ENCODE peak calls at places on chromosome 17, in eight cellular contexts. Q is breast epithelium, I is prostate gland, K is H1, T is stomach, Z is GM12878, A is transverse colon, F is suprapubic skin. V is an unnamed sample. For H3K27me3, the result is how much of the 10 kb centered on the place peaks cover.

GRCh38 chr17:13601776-13602551 is at the start of gene HS3ST3A1:
- DNase-seq in Z (no peak), I (peak), Q (no peak), A (peak), T (no peak), K (peak), F (peak), V (peak)

GRCh38 chr17:21202512-21202911 is 11.4 kb downstream of the TMEM11 start:
- DNase-seq in Q (no peak), F (no peak), A (no peak), T (no peak), Z (no peak), I (no peak), K (no peak), V (no peak)

GRCh38 chr17:72349011-72349410 is 228.2 kb downstream of the SOX9 start:
- DNase-seq in I (no peak), A (no peak), Z (no peak), F (no peak), T (no peak), K (no peak), Q (no peak), V (no peak)

GRCh38 chr17:44222112-44222869 is 2.8 kb upstream of the UBTF start:
- DNase-seq in K (peak), F (peak), A (peak), Q (no peak), Z (no peak), T (peak), I (peak), V (peak)

GRCh38 chr17:29682054-29682453 is 59.3 kb upstream of the CORO6 start:
- DNase-seq in Z (no peak), T (no peak), A (no peak), K (no peak), I (no peak), Q (no peak), F (no peak), V (no peak)

GRCh38 chr17:26782153-26782552 is 511.8 kb upstream of the WSB1 start:
- DNase-seq in I (no peak), T (no peak), Q (no peak), F (no peak), Z (no peak), K (no peak), A (no peak), V (peak)

GRCh38 chr17:64306850-64307463 is 43.9 kb upstream of the TEX2 start:
- DNase-seq in A (peak), K (peak), Q (peak), I (peak), Z (no peak), F (no peak), T (peak), V (peak)

GRCh38 chr17:43438626-43439529 is 40.1 kb downstream of the ARL4D start:
- DNase-seq in A (no peak), Q (no peak), I (no peak), K (no peak), F (no peak), Z (no peak), T (no peak), V (no peak)

GRCh38 chr17:47423406-47424295 is 99.9 kb downstream of the EFCAB13 start:
- DNase-seq in Z (no peak), K (peak), A (peak), F (peak), I (peak), T (peak), Q (no peak), V (peak)

GRCh38 chr17:65489413-65490170 is 71.9 kb downstream of the AXIN2 start:
- DNase-seq in I (no peak), F (peak), Q (no peak), K (no peak), T (no peak), A (no peak), Z (no peak), V (no peak)

GRCh38 chr17:17018021-17018441 is 24.2 kb upstream of the MPRIP start:
- DNase-seq in T (no peak), F (no peak), I (no peak), A (no peak), Z (no peak), K (no peak), Q (no peak), V (peak)

GRCh38 chr17:18381953-18382245 is 4.3 kb downstream of the EVPLL start:
- DNase-seq in I (no peak), K (no peak), Z (no peak), A (no peak), Q (no peak), T (no peak), F (no peak), V (no peak)

GRCh38 chr17:51640108-51640622 is 379.8 kb downstream of the UTP18 start:
- DNase-seq in T (no peak), A (no peak), F (no peak), Q (no peak), I (no peak), Z (no peak), K (peak), V (no peak)

GRCh38 chr17:6682339-6682738 is 30.8 kb downstream of the C17orf100 start:
- DNase-seq in A (no peak), K (no peak), I (no peak), Q (no peak), Z (no peak), F (no peak), T (no peak), V (no peak)

GRCh38 chr17:57697891-57698708 is 47.0 kb downstream of the CCDC182 start:
- DNase-seq in T (no peak), Q (no peak), I (no peak), K (peak), A (no peak), F (no peak), Z (no peak), V (peak)

GRCh38 chr17:64118452-64118979 is 11.4 kb downstream of the ERN1 start:
- DNase-seq in K (no peak), T (peak), Q (no peak), F (no peak), Z (no peak), I (peak), A (peak), V (no peak)

GRCh38 chr17:82380860-82381702 is 9.5 kb downstream of the UTS2R start:
- DNase-seq in K (no peak), Q (no peak), A (no peak), Z (no peak), I (no peak), T (no peak), F (no peak), V (no peak)

GRCh38 chr17:82375359-82376041 is 3.9 kb downstream of the UTS2R start:
- DNase-seq in T (no peak), K (no peak), I (no peak), A (no peak), Q (no peak), Z (no peak), F (no peak), V (peak)

GRCh38 chr17:82376042-82376730 is 4.6 kb downstream of the UTS2R start:
- DNase-seq in Q (no peak), Z (no peak), I (no peak), T (no peak), K (no peak), A (no peak), F (no peak), V (peak)

GRCh38 chr17:82377924-82378740 is 6.6 kb downstream of the UTS2R start:
- DNase-seq in F (no peak), I (no peak), A (no peak), T (no peak), Q (no peak), K (no peak), Z (no peak), V (no peak)

DNA sequence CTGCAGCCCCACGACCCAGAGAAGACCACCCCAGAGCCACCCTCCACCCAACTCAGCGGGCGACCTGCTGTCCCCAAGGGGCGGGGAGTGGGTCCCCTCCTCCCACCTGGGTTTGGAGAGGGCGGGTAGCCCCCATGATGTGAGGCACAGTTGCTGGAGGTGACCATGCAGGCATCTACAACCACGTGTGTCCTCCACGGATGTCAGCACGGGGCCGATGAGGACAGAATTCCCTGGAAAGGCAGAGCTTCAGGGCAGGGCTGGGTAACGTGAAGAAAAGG is 7.1 kb downstream of the UTS2R start:
- DNase-seq in Q (no peak), I (no peak), Z (no peak), A (no peak), F (no peak), K (no peak), T (no peak), V (no peak)
- TF ChIP-seq POLR2AphosphoS5 in Q (no peak), I (no peak), Z (no peak), A (no peak), F (no peak), K (no peak), T (no peak), V (no peak)

DNA sequence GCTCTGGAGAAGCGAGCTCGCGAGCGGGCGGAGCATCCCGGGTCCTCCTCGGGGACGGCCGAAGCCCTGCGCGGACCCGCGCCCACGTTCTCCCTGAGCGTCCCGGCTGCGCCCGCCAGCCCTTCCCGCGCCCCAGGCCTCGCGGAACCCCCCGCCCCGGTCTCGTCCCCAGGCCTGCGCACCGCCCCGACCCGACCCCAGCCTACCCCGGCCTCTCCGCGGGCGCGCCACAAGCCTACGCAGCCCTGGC is 159 bp downstream of the USP36 start:
- DNase-seq in Q (no peak), T (no peak), F (no peak), K (no peak), Z (no peak), I (no peak), A (no peak), V (no peak)
- TF ChIP-seq POLR2A in Q (no peak), T (no peak), F (peak), K (peak), Z (no peak), I (no peak), A (no peak), V (peak)

GRCh38 chr17:7916799-7917198 is 710 bp upstream of the RNF227 start:
- DNase-seq in F (no peak), T (no peak), I (no peak), Q (peak), Z (no peak), K (no peak), A (no peak), V (no peak)
- H3K27me3 ChIP-seq in F (under half), T (under half), I (under half), Q (under half), Z (under half), K (under half), A (under half), V (under half)

DNA sequence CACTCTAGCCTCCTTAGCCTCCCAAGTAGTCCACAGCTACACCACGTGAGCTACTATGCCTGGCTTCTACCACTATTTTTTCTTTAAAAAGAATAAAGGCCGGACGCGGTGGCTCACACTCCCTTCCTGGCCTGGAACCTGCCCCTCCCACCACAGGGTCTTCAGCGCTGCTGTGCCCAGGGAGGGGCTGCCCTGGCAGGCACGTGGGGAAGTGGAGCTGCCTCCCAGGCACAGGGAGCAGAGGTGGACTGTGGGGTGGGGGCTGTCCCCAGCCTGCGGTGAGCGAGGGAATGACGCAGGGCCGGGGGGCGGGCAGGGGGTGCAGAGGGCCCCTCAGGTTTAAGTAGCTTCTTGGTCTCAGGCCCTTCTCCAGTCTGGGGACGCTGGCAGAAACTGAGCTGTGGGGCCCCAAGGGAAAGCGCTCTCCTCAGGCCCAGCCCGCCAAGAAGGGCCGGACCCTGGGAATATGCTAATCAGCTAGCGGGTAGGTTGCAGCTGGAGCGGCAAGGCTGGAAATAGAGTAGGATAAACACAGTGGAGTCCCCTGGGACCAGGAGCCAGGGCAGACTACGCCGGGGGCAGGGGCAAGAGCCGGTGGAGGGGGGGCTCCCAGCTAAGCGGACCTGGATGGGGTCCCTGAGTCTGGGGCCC is 46.8 kb downstream of the TIMM22 start:
- DNase-seq in Z (no peak), K (no peak), Q (no peak), F (no peak), A (no peak), T (no peak), I (no peak), V (peak)
- TF ChIP-seq POLR2AphosphoS5 in Z (no peak), K (no peak), Q (no peak), F (no peak), A (no peak), T (no peak), I (peak), V (peak)

GRCh38 chr17:45579529-45580495 is 89.3 kb upstream of the PLEKHM1 start:
- DNase-seq in Q (no peak), T (no peak), Z (no peak), F (no peak), K (peak), A (peak), I (no peak), V (no peak)
- TF ChIP-seq POLR2A in Q (no peak), T (no peak), Z (no peak), F (no peak), K (peak), A (no peak), I (no peak), V (no peak)

GRCh38 chr17:76871668-76872067 is 3.5 kb downstream of the MGAT5B start:
- DNase-seq in T (no peak), Q (no peak), Z (no peak), K (no peak), I (no peak), F (no peak), A (no peak), V (no peak)
- H3K27me3 ChIP-seq in T (under half), Q (under half), Z (under half), K (under half), I (under half), F (under half), A (half or more), V (under half)

GRCh38 chr17:41546819-41547218 is 18.7 kb upstream of the KRT19 start:
- DNase-seq in F (no peak), A (no peak), I (no peak), Z (no peak), Q (no peak), K (no peak), T (no peak), V (no peak)

GRCh38 chr17:41547378-41547841 is 19.3 kb upstream of the KRT19 start:
- DNase-seq in A (no peak), Q (no peak), F (no peak), K (no peak), Z (no peak), I (no peak), T (no peak), V (no peak)

GRCh38 chr17:41548844-41549595 is 20.9 kb upstream of the KRT19 start:
- DNase-seq in Z (peak), I (peak), F (peak), A (peak), T (peak), Q (peak), K (peak), V (peak)

GRCh38 chr17:41549596-41550039 is 21.5 kb upstream of the KRT19 start:
- DNase-seq in Q (no peak), T (no peak), Z (no peak), F (no peak), A (peak), K (no peak), I (no peak), V (no peak)

DNA sequence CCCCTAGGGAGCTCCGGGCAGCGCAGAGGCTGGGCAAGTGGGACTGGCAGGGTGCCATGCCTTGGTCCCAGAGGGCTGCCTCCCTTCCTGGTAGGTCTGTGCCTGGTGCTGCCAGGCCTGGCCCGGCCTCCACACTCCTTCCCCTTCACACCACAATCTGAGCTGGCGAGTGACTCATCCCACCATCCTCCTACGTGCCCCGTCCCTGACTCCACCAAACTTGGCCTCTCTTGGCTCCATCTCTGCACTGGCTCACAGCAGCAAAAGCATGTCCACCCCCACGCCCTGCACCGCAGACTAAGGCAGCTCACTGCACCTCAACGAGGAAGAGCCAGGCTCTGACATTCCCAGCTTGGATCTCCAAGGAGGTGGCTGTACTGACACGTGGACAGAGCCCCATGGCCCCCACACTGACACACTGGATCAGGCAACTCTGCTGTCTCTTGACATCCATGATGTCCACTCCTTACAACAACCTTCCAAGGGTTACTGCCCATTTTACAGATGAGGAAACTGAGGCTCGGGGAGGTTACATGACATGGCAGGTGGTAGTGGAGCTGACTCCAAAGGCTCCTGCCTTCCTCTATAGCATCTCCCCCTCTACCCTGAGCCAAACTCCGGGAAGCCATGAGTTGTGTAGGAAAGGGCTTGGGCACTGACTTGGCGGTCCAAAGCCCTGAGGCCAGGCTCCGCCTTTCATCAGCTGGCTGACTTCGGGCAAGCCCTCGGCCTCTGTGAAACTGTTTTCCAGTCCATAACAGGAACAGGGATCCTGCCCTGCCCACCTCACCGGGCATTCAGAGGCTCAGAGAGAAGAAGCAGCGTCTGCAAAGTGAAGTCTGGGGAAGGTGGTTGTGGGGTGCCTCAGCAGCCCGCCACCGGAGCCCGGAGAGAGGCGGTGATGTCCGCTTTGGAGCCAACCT is 20.1 kb upstream of the KRT19 start:
- DNase-seq in F (no peak), I (peak), Q (peak), T (peak), K (no peak), A (peak), Z (no peak), V (no peak)
- TF ChIP-seq POLR2AphosphoS5 in F (no peak), I (peak), Q (no peak), T (no peak), K (no peak), A (no peak), Z (no peak), V (no peak)

GRCh38 chr17:50051082-50051576 is 4.8 kb upstream of the ITGA3 start:
- DNase-seq in Q (no peak), T (peak), Z (no peak), F (no peak), I (no peak), A (no peak), K (no peak), V (peak)
- TF ChIP-seq POLR2A in Q (no peak), T (no peak), Z (no peak), F (no peak), I (no peak), A (no peak), K (no peak), V (no peak)

GRCh38 chr17:74063439-74063838 is 140.0 kb upstream of the RPL38 start:
- DNase-seq in Z (no peak), F (no peak), I (no peak), A (no peak), T (no peak), K (no peak), Q (no peak), V (no peak)
- H3K27me3 ChIP-seq in Z (under half), F (under half), I (under half), A (under half), T (under half), K (under half), Q (under half), V (under half)

V was measured in spleen.